ENCODE peak calls at places on chromosomes 6 and 20, in five cellular contexts. One of them, this sample, is unnamed.

GRCh38 chr20:57514273-57514751 is 10.6 kb downstream of the CTCFL start:
- DNase-seq in hepatocyte: peak; percentile 88
- DNase-seq in gastrocnemius medialis: peak; percentile 49
- DNase-seq in BJ: no peak
- DNase-seq in cardiac muscle cell: peak; percentile 85
- DNase-seq in this sample: peak; percentile 79

GRCh38 chr6:21138359-21139094 is 455.0 kb upstream of the SOX4 start:
- DNase-seq in gastrocnemius medialis: no peak
- DNase-seq in BJ: no peak
- DNase-seq in hepatocyte: peak; percentile 8
- DNase-seq in cardiac muscle cell: no peak
- DNase-seq in this sample: no peak

GRCh38 chr6:117417851-117418250 is 7.9 kb downstream of the ROS1 start:
- DNase-seq in BJ: no peak
- DNase-seq in hepatocyte: no peak
- DNase-seq in gastrocnemius medialis: no peak
- DNase-seq in cardiac muscle cell: no peak
- DNase-seq in this sample: no peak

GRCh38 chr6:78810698-78811097 is 56.7 kb upstream of the IRAK1BP1 start:
- DNase-seq in hepatocyte: no peak
- DNase-seq in cardiac muscle cell: no peak
- DNase-seq in BJ: no peak
- DNase-seq in gastrocnemius medialis: no peak
- DNase-seq in this sample: no peak

GRCh38 chr6:143589162-143589561 is 77.6 kb upstream of the FUCA2 start:
- DNase-seq in cardiac muscle cell: no peak
- DNase-seq in BJ: no peak
- DNase-seq in gastrocnemius medialis: no peak
- DNase-seq in hepatocyte: no peak
- DNase-seq in this sample: no peak

GRCh38 chr6:37473364-37474095 is 26.2 kb downstream of the CCDC167 start:
- DNase-seq in hepatocyte: no peak
- DNase-seq in gastrocnemius medialis: no peak
- DNase-seq in BJ: no peak
- DNase-seq in cardiac muscle cell: no peak
- DNase-seq in this sample: no peak

GRCh38 chr6:9208956-9209355 is 773.6 kb upstream of the SLC35B3 start:
- DNase-seq in hepatocyte: no peak
- DNase-seq in BJ: no peak
- DNase-seq in gastrocnemius medialis: no peak
- DNase-seq in cardiac muscle cell: no peak
- DNase-seq in this sample: no peak

GRCh38 chr6:105429676-105430075 is 26.8 kb upstream of the PREP start:
- DNase-seq in gastrocnemius medialis: no peak
- DNase-seq in hepatocyte: no peak
- DNase-seq in BJ: no peak
- DNase-seq in cardiac muscle cell: no peak
- DNase-seq in this sample: no peak

GRCh38 chr6:82843291-82843885 is 222.3 kb downstream of the UBE3D start:
- DNase-seq in cardiac muscle cell: no peak
- DNase-seq in BJ: no peak
- DNase-seq in hepatocyte: no peak
- DNase-seq in gastrocnemius medialis: no peak
- DNase-seq in this sample: no peak

GRCh38 chr20:50278684-50279531 is 88.3 kb downstream of the CEBPB start:
- DNase-seq in hepatocyte: peak; percentile 61
- DNase-seq in cardiac muscle cell: peak; percentile 47
- DNase-seq in gastrocnemius medialis: peak; percentile 91
- DNase-seq in BJ: no peak
- DNase-seq in this sample: peak; percentile 73

GRCh38 chr6:32576261-32576660 is 13.4 kb downstream of the HLA-DRB1 start:
- DNase-seq in BJ: no peak
- DNase-seq in cardiac muscle cell: no peak
- DNase-seq in hepatocyte: no peak
- DNase-seq in gastrocnemius medialis: no peak
- DNase-seq in this sample: no peak

GRCh38 chr6:53862517-53863457 is 68.0 kb downstream of the LRRC1 start:
- DNase-seq in gastrocnemius medialis: no peak
- DNase-seq in hepatocyte: no peak
- DNase-seq in BJ: peak; percentile 49
- DNase-seq in cardiac muscle cell: no peak
- DNase-seq in this sample: no peak

GRCh38 chr6:160078883-160079685 is 42.5 kb upstream of the SLC22A1 start:
- DNase-seq in hepatocyte: no peak
- DNase-seq in cardiac muscle cell: no peak
- DNase-seq in gastrocnemius medialis: no peak
- DNase-seq in BJ: no peak
- DNase-seq in this sample: no peak

GRCh38 chr20:57790176-57790575 is 80.4 kb upstream of the PMEPA1 start:
- DNase-seq in cardiac muscle cell: no peak
- DNase-seq in gastrocnemius medialis: no peak
- DNase-seq in BJ: no peak
- DNase-seq in hepatocyte: no peak
- DNase-seq in this sample: no peak

GRCh38 chr6:160756021-160756420 is 54.0 kb downstream of the PLG start:
- DNase-seq in hepatocyte: no peak
- DNase-seq in gastrocnemius medialis: no peak
- DNase-seq in cardiac muscle cell: no peak
- DNase-seq in BJ: no peak
- DNase-seq in this sample: no peak

GRCh38 chr6:150719099-150719767 is 119.5 kb downstream of the PLEKHG1 start:
- DNase-seq in cardiac muscle cell: no peak
- DNase-seq in gastrocnemius medialis: no peak
- DNase-seq in BJ: no peak
- DNase-seq in hepatocyte: no peak
- DNase-seq in this sample: no peak

GRCh38 chr6:150721411-150722266 is 122.0 kb downstream of the PLEKHG1 start:
- DNase-seq in gastrocnemius medialis: no peak
- DNase-seq in cardiac muscle cell: no peak
- DNase-seq in hepatocyte: no peak
- DNase-seq in BJ: no peak
- DNase-seq in this sample: no peak

GRCh38 chr6:150723056-150723658 is 123.5 kb downstream of the PLEKHG1 start:
- DNase-seq in hepatocyte: no peak
- DNase-seq in cardiac muscle cell: no peak
- DNase-seq in BJ: no peak
- DNase-seq in gastrocnemius medialis: no peak
- DNase-seq in this sample: no peak

GRCh38 chr6:150719861-150720260 is 120.2 kb downstream of the PLEKHG1 start:
- DNase-seq in BJ: no peak
- DNase-seq in gastrocnemius medialis: no peak
- DNase-seq in hepatocyte: no peak
- DNase-seq in cardiac muscle cell: no peak
- DNase-seq in this sample: no peak

GRCh38 chr6:150720774-150721233 is 121.1 kb downstream of the PLEKHG1 start:
- DNase-seq in cardiac muscle cell: no peak
- DNase-seq in BJ: no peak
- DNase-seq in hepatocyte: peak; percentile 74
- DNase-seq in gastrocnemius medialis: no peak
- DNase-seq in this sample: no peak
- H3K4me3 ChIP-seq in cardiac muscle cell: no peak overlapping the region
- H3K4me3 ChIP-seq in BJ: no peak overlapping the region
- H3K4me3 ChIP-seq in hepatocyte: no peak overlapping the region
- H3K4me3 ChIP-seq in gastrocnemius medialis: no peak overlapping the region
- H3K4me3 ChIP-seq in this sample: no peak overlapping the region

GRCh38 chr6:134168580-134169223 is 116.3 kb upstream of the SLC2A12 start:
- DNase-seq in BJ: no peak
- DNase-seq in hepatocyte: no peak
- DNase-seq in gastrocnemius medialis: no peak
- DNase-seq in cardiac muscle cell: no peak
- DNase-seq in this sample: no peak
- H3K4me3 ChIP-seq in BJ: no peak overlapping the region
- H3K4me3 ChIP-seq in hepatocyte: no peak overlapping the region
- H3K4me3 ChIP-seq in gastrocnemius medialis: no peak overlapping the region
- H3K4me3 ChIP-seq in cardiac muscle cell: no peak overlapping the region
- H3K4me3 ChIP-seq in this sample: no peak overlapping the region

DNA sequence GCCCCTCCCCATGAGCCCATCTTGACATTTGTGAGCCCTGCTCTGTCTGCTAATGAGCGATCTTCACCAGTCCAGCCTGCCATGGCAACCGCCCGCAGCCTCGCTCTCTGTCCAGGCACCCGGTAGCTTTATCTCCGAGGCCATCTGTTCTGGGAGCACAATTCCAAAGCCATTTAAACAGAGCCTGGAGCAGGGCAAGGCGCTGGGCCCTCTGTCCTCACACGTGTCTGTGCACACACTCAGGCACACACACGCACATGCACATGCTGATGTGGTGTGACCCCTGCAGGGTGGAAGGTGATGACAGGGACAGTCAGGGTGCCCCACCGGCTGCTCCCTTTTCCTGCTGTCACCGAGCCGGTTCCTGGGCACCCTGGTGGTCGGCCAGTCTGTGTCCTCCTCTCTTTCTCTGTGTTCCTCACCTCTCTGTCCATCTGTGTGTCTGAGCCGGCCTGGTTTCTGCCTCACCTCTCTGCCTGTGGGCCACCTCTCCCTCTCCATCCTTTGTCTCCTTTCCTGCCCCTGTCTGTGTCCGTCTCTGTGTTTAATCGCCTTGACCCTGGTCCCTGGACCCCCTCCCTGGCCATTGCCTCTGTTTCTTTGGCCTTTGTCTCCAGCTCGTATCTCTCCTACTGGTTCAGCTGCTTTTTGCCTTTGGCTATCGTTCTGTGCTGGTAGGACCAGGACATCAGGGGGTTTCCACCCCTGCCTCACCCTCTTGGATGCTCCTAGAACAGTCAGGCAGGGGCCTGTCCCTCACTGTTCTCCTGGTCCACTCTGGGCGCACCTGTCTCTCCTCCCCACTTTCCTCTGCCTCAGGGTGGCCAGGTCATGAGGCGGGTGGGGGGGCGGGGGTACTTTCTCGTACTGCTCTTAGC is 8.8 kb upstream of the MYT1 start:
- DNase-seq in gastrocnemius medialis: no peak
- DNase-seq in hepatocyte: no peak
- DNase-seq in cardiac muscle cell: no peak
- DNase-seq in BJ: no peak
- DNase-seq in this sample: no peak
- H3K4me3 ChIP-seq in gastrocnemius medialis: no peak overlapping the region
- H3K4me3 ChIP-seq in hepatocyte: no peak overlapping the region
- H3K4me3 ChIP-seq in cardiac muscle cell: no peak overlapping the region
- H3K4me3 ChIP-seq in BJ: no peak overlapping the region
- H3K4me3 ChIP-seq in this sample: no peak overlapping the region

GRCh38 chr6:56851104-56851503 is 103.8 kb upstream of the BEND6 start:
- DNase-seq in gastrocnemius medialis: no peak
- DNase-seq in cardiac muscle cell: no peak
- DNase-seq in hepatocyte: peak; percentile 33
- DNase-seq in BJ: no peak
- DNase-seq in this sample: no peak
- H3K4me3 ChIP-seq in gastrocnemius medialis: peak overlapping the region; percentile 51
- H3K4me3 ChIP-seq in cardiac muscle cell: peak overlapping the region; percentile 30
- H3K4me3 ChIP-seq in hepatocyte: peak overlapping the region; percentile 32
- H3K4me3 ChIP-seq in BJ: peak overlapping the region; percentile 40
- H3K4me3 ChIP-seq in this sample: peak overlapping the region; percentile 19

DNA sequence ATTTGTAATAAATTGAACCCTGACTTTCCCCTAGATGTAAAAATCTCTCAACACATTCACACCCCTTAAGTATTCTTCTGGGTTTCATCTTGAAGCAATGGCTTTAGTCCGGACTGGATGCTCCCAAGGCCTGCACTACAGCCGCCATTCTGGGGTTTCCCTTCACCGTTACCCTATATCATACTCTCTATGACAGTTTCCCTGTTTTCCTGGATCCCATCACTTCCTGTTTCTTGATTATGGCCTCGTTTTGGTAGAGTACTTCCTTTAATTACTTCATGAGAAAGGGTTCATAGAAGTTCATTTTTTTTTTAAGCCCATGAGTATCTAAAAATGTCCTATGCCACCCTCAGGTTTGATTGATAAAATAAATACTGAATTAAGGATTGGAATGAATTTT is 11.7 kb downstream of the FIG4 start:
- DNase-seq in hepatocyte: no peak
- DNase-seq in BJ: no peak
- DNase-seq in cardiac muscle cell: no peak
- DNase-seq in gastrocnemius medialis: no peak
- DNase-seq in this sample: no peak
- H3K4me3 ChIP-seq in hepatocyte: no peak overlapping the region
- H3K4me3 ChIP-seq in BJ: no peak overlapping the region
- H3K4me3 ChIP-seq in cardiac muscle cell: no peak overlapping the region
- H3K4me3 ChIP-seq in gastrocnemius medialis: no peak overlapping the region
- H3K4me3 ChIP-seq in this sample: no peak overlapping the region

This sample was measured in colonic mucosa.